ENCODE peak calls at places on chromosomes 11 and 22, in nine cellular contexts. One of them, this sample, is unnamed.

GRCh38 chr11:13777341-13777985 is 109.0 kb downstream of the FAR1 start:
- DNase-seq in BE2C: no peak
- DNase-seq in neural progenitor cell: peak
- DNase-seq in adrenal gland: no peak
- DNase-seq in CD4-positive, alpha-beta T cell: no peak
- DNase-seq in heart right ventricle: no peak
- DNase-seq in colonic mucosa: no peak
- DNase-seq in CD8-positive, alpha-beta T cell: no peak
- DNase-seq in mucosa of descending colon: no peak
- DNase-seq in this sample: no peak

GRCh38 chr11:95301497-95301896 is 70.5 kb upstream of the SESN3 start:
- DNase-seq in BE2C: peak
- DNase-seq in neural progenitor cell: no peak
- DNase-seq in adrenal gland: peak
- DNase-seq in CD4-positive, alpha-beta T cell: no peak
- DNase-seq in heart right ventricle: no peak
- DNase-seq in colonic mucosa: no peak
- DNase-seq in CD8-positive, alpha-beta T cell: no peak
- DNase-seq in mucosa of descending colon: no peak
- DNase-seq in this sample: no peak

GRCh38 chr22:42902875-42903510 is 45.9 kb upstream of the ARFGAP3 start:
- DNase-seq in BE2C: no peak
- DNase-seq in neural progenitor cell: peak
- DNase-seq in adrenal gland: no peak
- DNase-seq in CD4-positive, alpha-beta T cell: no peak
- DNase-seq in heart right ventricle: no peak
- DNase-seq in colonic mucosa: no peak
- DNase-seq in CD8-positive, alpha-beta T cell: no peak
- DNase-seq in mucosa of descending colon: no peak
- DNase-seq in this sample: peak

GRCh38 chr11:1053121-1053901 is 16.8 kb upstream of the MUC6 start:
- DNase-seq in BE2C: peak
- DNase-seq in neural progenitor cell: no peak
- DNase-seq in adrenal gland: peak
- DNase-seq in CD4-positive, alpha-beta T cell: no peak
- DNase-seq in heart right ventricle: peak
- DNase-seq in colonic mucosa: peak
- DNase-seq in CD8-positive, alpha-beta T cell: no peak
- DNase-seq in mucosa of descending colon: peak
- DNase-seq in this sample: peak

GRCh38 chr22:29205598-29206371 is at the start of gene EMID1:
- DNase-seq in BE2C: peak
- DNase-seq in neural progenitor cell: peak
- DNase-seq in adrenal gland: peak
- DNase-seq in CD4-positive, alpha-beta T cell: no peak
- DNase-seq in heart right ventricle: peak
- DNase-seq in colonic mucosa: no peak
- DNase-seq in CD8-positive, alpha-beta T cell: no peak
- DNase-seq in mucosa of descending colon: peak
- DNase-seq in this sample: peak

GRCh38 chr22:39289445-39290247 is 29.8 kb downstream of the RPL3 start:
- DNase-seq in BE2C: no peak
- DNase-seq in neural progenitor cell: no peak
- DNase-seq in adrenal gland: no peak
- DNase-seq in CD4-positive, alpha-beta T cell: no peak
- DNase-seq in heart right ventricle: no peak
- DNase-seq in colonic mucosa: no peak
- DNase-seq in CD8-positive, alpha-beta T cell: no peak
- DNase-seq in mucosa of descending colon: no peak
- DNase-seq in this sample: no peak

GRCh38 chr11:120142072-120142423 is 4.1 kb upstream of the TRIM29 start:
- DNase-seq in BE2C: no peak
- DNase-seq in neural progenitor cell: no peak
- DNase-seq in adrenal gland: no peak
- DNase-seq in CD4-positive, alpha-beta T cell: no peak
- DNase-seq in heart right ventricle: no peak
- DNase-seq in colonic mucosa: no peak
- DNase-seq in CD8-positive, alpha-beta T cell: no peak
- DNase-seq in mucosa of descending colon: no peak
- DNase-seq in this sample: no peak

GRCh38 chr11:57459112-57460016 is 964 bp upstream of the RTN4RL2 start:
- DNase-seq in BE2C: no peak
- DNase-seq in neural progenitor cell: peak
- DNase-seq in adrenal gland: no peak
- DNase-seq in CD4-positive, alpha-beta T cell: no peak
- DNase-seq in heart right ventricle: peak
- DNase-seq in colonic mucosa: no peak
- DNase-seq in CD8-positive, alpha-beta T cell: no peak
- DNase-seq in mucosa of descending colon: peak
- DNase-seq in this sample: no peak

GRCh38 chr22:29727248-29727551 is 7.4 kb downstream of the CABP7 start:
- DNase-seq in BE2C: peak
- DNase-seq in neural progenitor cell: peak
- DNase-seq in adrenal gland: peak
- DNase-seq in CD4-positive, alpha-beta T cell: no peak
- DNase-seq in heart right ventricle: peak
- DNase-seq in colonic mucosa: peak
- DNase-seq in CD8-positive, alpha-beta T cell: no peak
- DNase-seq in mucosa of descending colon: no peak
- DNase-seq in this sample: peak

GRCh38 chr11:12629601-12630313 is 44.5 kb upstream of the TEAD1 start:
- DNase-seq in BE2C: no peak
- DNase-seq in neural progenitor cell: no peak
- DNase-seq in adrenal gland: no peak
- DNase-seq in CD4-positive, alpha-beta T cell: no peak
- DNase-seq in heart right ventricle: no peak
- DNase-seq in colonic mucosa: no peak
- DNase-seq in CD8-positive, alpha-beta T cell: no peak
- DNase-seq in mucosa of descending colon: no peak
- DNase-seq in this sample: no peak

GRCh38 chr22:37062366-37062655 is 10.8 kb downstream of the KCTD17 start:
- DNase-seq in BE2C: no peak
- DNase-seq in neural progenitor cell: no peak
- DNase-seq in adrenal gland: no peak
- DNase-seq in CD4-positive, alpha-beta T cell: no peak
- DNase-seq in heart right ventricle: no peak
- DNase-seq in colonic mucosa: no peak
- DNase-seq in CD8-positive, alpha-beta T cell: no peak
- DNase-seq in mucosa of descending colon: no peak
- DNase-seq in this sample: no peak

GRCh38 chr11:20931029-20931428 is 261.6 kb downstream of the NELL1 start:
- DNase-seq in BE2C: no peak
- DNase-seq in neural progenitor cell: no peak
- DNase-seq in adrenal gland: no peak
- DNase-seq in CD4-positive, alpha-beta T cell: no peak
- DNase-seq in heart right ventricle: no peak
- DNase-seq in colonic mucosa: no peak
- DNase-seq in CD8-positive, alpha-beta T cell: no peak
- DNase-seq in mucosa of descending colon: no peak
- DNase-seq in this sample: no peak

GRCh38 chr11:124415356-124415923 is 9.2 kb downstream of the OR8B4 start:
- DNase-seq in BE2C: no peak
- DNase-seq in neural progenitor cell: peak
- DNase-seq in adrenal gland: no peak
- DNase-seq in CD4-positive, alpha-beta T cell: no peak
- DNase-seq in heart right ventricle: no peak
- DNase-seq in colonic mucosa: no peak
- DNase-seq in CD8-positive, alpha-beta T cell: no peak
- DNase-seq in mucosa of descending colon: no peak
- DNase-seq in this sample: no peak

GRCh38 chr11:114317738-114318137 is 21.5 kb downstream of the NNMT start:
- DNase-seq in BE2C: peak
- DNase-seq in neural progenitor cell: peak
- DNase-seq in adrenal gland: no peak
- DNase-seq in CD4-positive, alpha-beta T cell: no peak
- DNase-seq in heart right ventricle: peak
- DNase-seq in colonic mucosa: peak
- DNase-seq in CD8-positive, alpha-beta T cell: no peak
- DNase-seq in mucosa of descending colon: no peak
- DNase-seq in this sample: peak

GRCh38 chr11:114318361-114318760 is 22.2 kb downstream of the NNMT start:
- DNase-seq in BE2C: no peak
- DNase-seq in neural progenitor cell: peak
- DNase-seq in adrenal gland: no peak
- DNase-seq in CD4-positive, alpha-beta T cell: no peak
- DNase-seq in heart right ventricle: no peak
- DNase-seq in colonic mucosa: no peak
- DNase-seq in CD8-positive, alpha-beta T cell: no peak
- DNase-seq in mucosa of descending colon: no peak
- DNase-seq in this sample: no peak

GRCh38 chr11:114314096-114314495 is 17.9 kb downstream of the NNMT start:
- DNase-seq in BE2C: no peak
- DNase-seq in neural progenitor cell: no peak
- DNase-seq in adrenal gland: no peak
- DNase-seq in CD4-positive, alpha-beta T cell: no peak
- DNase-seq in heart right ventricle: no peak
- DNase-seq in colonic mucosa: no peak
- DNase-seq in CD8-positive, alpha-beta T cell: no peak
- DNase-seq in mucosa of descending colon: no peak
- DNase-seq in this sample: no peak

GRCh38 chr11:114316980-114317675 is 20.9 kb downstream of the NNMT start:
- DNase-seq in BE2C: no peak
- DNase-seq in neural progenitor cell: no peak
- DNase-seq in adrenal gland: no peak
- DNase-seq in CD4-positive, alpha-beta T cell: no peak
- DNase-seq in heart right ventricle: no peak
- DNase-seq in colonic mucosa: no peak
- DNase-seq in CD8-positive, alpha-beta T cell: no peak
- DNase-seq in mucosa of descending colon: no peak
- DNase-seq in this sample: no peak

GRCh38 chr11:114315749-114316368 is 19.7 kb downstream of the NNMT start:
- DNase-seq in BE2C: no peak
- DNase-seq in neural progenitor cell: no peak
- DNase-seq in adrenal gland: no peak
- DNase-seq in CD4-positive, alpha-beta T cell: no peak
- DNase-seq in heart right ventricle: no peak
- DNase-seq in colonic mucosa: peak
- DNase-seq in CD8-positive, alpha-beta T cell: no peak
- DNase-seq in mucosa of descending colon: no peak
- DNase-seq in this sample: no peak
- TF ChIP-seq CTCF in BE2C: no peak
- TF ChIP-seq CTCF in neural progenitor cell: no peak
- TF ChIP-seq CTCF in adrenal gland: no peak
- TF ChIP-seq CTCF in CD4-positive, alpha-beta T cell: no peak
- TF ChIP-seq CTCF in heart right ventricle: no peak
- TF ChIP-seq CTCF in colonic mucosa: no peak
- TF ChIP-seq CTCF in CD8-positive, alpha-beta T cell: no peak
- TF ChIP-seq CTCF in mucosa of descending colon: no peak
- TF ChIP-seq CTCF in this sample: no peak

GRCh38 chr22:25878933-25879332 is 136.9 kb downstream of the MYO18B start:
- DNase-seq in BE2C: no peak
- DNase-seq in neural progenitor cell: no peak
- DNase-seq in adrenal gland: no peak
- DNase-seq in CD4-positive, alpha-beta T cell: no peak
- DNase-seq in heart right ventricle: no peak
- DNase-seq in colonic mucosa: no peak
- DNase-seq in CD8-positive, alpha-beta T cell: no peak
- DNase-seq in mucosa of descending colon: no peak
- DNase-seq in this sample: no peak

GRCh38 chr22:25884121-25884520 is 142.1 kb downstream of the MYO18B start:
- DNase-seq in BE2C: peak
- DNase-seq in neural progenitor cell: no peak
- DNase-seq in adrenal gland: no peak
- DNase-seq in CD4-positive, alpha-beta T cell: no peak
- DNase-seq in heart right ventricle: no peak
- DNase-seq in colonic mucosa: no peak
- DNase-seq in CD8-positive, alpha-beta T cell: no peak
- DNase-seq in mucosa of descending colon: no peak
- DNase-seq in this sample: no peak

GRCh38 chr22:25881353-25881752 is 139.4 kb downstream of the MYO18B start:
- DNase-seq in BE2C: no peak
- DNase-seq in neural progenitor cell: no peak
- DNase-seq in adrenal gland: no peak
- DNase-seq in CD4-positive, alpha-beta T cell: no peak
- DNase-seq in heart right ventricle: no peak
- DNase-seq in colonic mucosa: no peak
- DNase-seq in CD8-positive, alpha-beta T cell: no peak
- DNase-seq in mucosa of descending colon: no peak
- DNase-seq in this sample: no peak

GRCh38 chr22:25882366-25882765 is 140.4 kb downstream of the MYO18B start:
- DNase-seq in BE2C: no peak
- DNase-seq in neural progenitor cell: no peak
- DNase-seq in adrenal gland: no peak
- DNase-seq in CD4-positive, alpha-beta T cell: no peak
- DNase-seq in heart right ventricle: no peak
- DNase-seq in colonic mucosa: no peak
- DNase-seq in CD8-positive, alpha-beta T cell: no peak
- DNase-seq in mucosa of descending colon: no peak
- DNase-seq in this sample: no peak

GRCh38 chr22:25880524-25880923 is 138.5 kb downstream of the MYO18B start:
- DNase-seq in BE2C: no peak
- DNase-seq in neural progenitor cell: no peak
- DNase-seq in adrenal gland: no peak
- DNase-seq in CD4-positive, alpha-beta T cell: no peak
- DNase-seq in heart right ventricle: no peak
- DNase-seq in colonic mucosa: no peak
- DNase-seq in CD8-positive, alpha-beta T cell: no peak
- DNase-seq in mucosa of descending colon: no peak
- DNase-seq in this sample: no peak
- TF ChIP-seq CTCF in BE2C: no peak
- TF ChIP-seq CTCF in neural progenitor cell: no peak
- TF ChIP-seq CTCF in adrenal gland: no peak
- TF ChIP-seq CTCF in CD4-positive, alpha-beta T cell: no peak
- TF ChIP-seq CTCF in heart right ventricle: no peak
- TF ChIP-seq CTCF in colonic mucosa: no peak
- TF ChIP-seq CTCF in CD8-positive, alpha-beta T cell: no peak
- TF ChIP-seq CTCF in mucosa of descending colon: no peak
- TF ChIP-seq CTCF in this sample: no peak

DNA sequence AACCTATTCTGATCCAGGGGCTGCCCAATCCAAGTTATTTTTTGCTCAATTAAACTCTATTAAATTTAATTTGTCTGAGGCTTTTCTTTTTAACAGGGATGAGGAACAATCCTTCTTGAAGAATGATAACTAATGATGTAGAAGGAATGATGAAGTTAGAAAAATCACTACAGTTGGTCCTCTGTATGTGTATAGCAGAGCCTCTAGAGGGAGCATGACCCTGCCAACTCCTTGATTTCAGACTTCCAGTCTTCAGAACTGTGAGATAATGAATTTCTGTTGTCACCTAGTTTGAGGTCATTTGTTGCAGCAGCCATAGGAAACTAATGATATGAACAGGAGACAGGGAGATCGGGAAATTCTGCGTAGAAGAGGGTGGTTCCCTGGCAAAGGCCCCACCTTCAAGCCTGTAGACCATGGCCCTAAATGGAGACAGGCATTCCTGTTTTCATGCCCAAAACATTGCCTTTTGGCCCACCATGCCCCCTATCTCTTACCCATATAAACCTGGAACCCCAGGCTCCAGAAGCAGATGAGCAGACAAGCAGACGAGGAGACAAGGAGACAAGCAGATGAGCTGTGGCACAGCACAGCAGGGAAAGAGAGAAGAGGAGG is 7.7 kb upstream of the QSER1 start:
- DNase-seq in BE2C: no peak
- DNase-seq in neural progenitor cell: no peak
- DNase-seq in adrenal gland: no peak
- DNase-seq in CD4-positive, alpha-beta T cell: no peak
- DNase-seq in heart right ventricle: no peak
- DNase-seq in colonic mucosa: no peak
- DNase-seq in CD8-positive, alpha-beta T cell: no peak
- DNase-seq in mucosa of descending colon: no peak
- DNase-seq in this sample: no peak
- TF ChIP-seq CTCF in BE2C: peak
- TF ChIP-seq CTCF in neural progenitor cell: peak
- TF ChIP-seq CTCF in adrenal gland: no peak
- TF ChIP-seq CTCF in CD4-positive, alpha-beta T cell: peak
- TF ChIP-seq CTCF in heart right ventricle: peak
- TF ChIP-seq CTCF in colonic mucosa: peak
- TF ChIP-seq CTCF in CD8-positive, alpha-beta T cell: no peak
- TF ChIP-seq CTCF in mucosa of descending colon: no peak
- TF ChIP-seq CTCF in this sample: no peak

GRCh38 chr11:64314805-64315561 is 2.4 kb downstream of the TRMT112 start:
- DNase-seq in BE2C: no peak
- DNase-seq in neural progenitor cell: no peak
- DNase-seq in adrenal gland: peak
- DNase-seq in CD4-positive, alpha-beta T cell: no peak
- DNase-seq in heart right ventricle: no peak
- DNase-seq in colonic mucosa: no peak
- DNase-seq in CD8-positive, alpha-beta T cell: no peak
- DNase-seq in mucosa of descending colon: peak
- DNase-seq in this sample: no peak
- TF ChIP-seq CTCF in BE2C: no peak
- TF ChIP-seq CTCF in neural progenitor cell: no peak
- TF ChIP-seq CTCF in adrenal gland: no peak
- TF ChIP-seq CTCF in CD4-positive, alpha-beta T cell: no peak
- TF ChIP-seq CTCF in heart right ventricle: no peak
- TF ChIP-seq CTCF in colonic mucosa: no peak
- TF ChIP-seq CTCF in CD8-positive, alpha-beta T cell: no peak
- TF ChIP-seq CTCF in mucosa of descending colon: no peak
- TF ChIP-seq CTCF in this sample: no peak